ENCODE peak calls at places on chromosomes 1 and 21, in four cellular contexts. Q, H, V and L are unnamed samples.
A peak's percentile ranks its signal among the peaks of the same experiment; 100 is the strongest.

GRCh38 chr1:7410156-7410555 is 360.9 kb upstream of the VAMP3 start:
- DNase-seq in Q (peak; percentile 46), H (no peak), V (no peak), L (no peak)

GRCh38 chr1:15504436-15504835 is 19.6 kb downstream of the CASP9 start:
- DNase-seq in Q (no peak), H (no peak), V (no peak), L (no peak)

GRCh38 chr1:162420120-162420519 is 8.2 kb upstream of the SH2D1B start:
- DNase-seq in V (no peak), H (no peak), Q (no peak), L (no peak)

GRCh38 chr1:179230721-179231120 is 1.2 kb upstream of the ABL2 start:
- DNase-seq in Q (no peak), H (no peak), V (no peak), L (no peak)

GRCh38 chr21:31656199-31657095 is 3.0 kb upstream of the SOD1 start:
- DNase-seq in H (no peak), Q (peak; percentile 79), V (peak; percentile 18), L (no peak)

GRCh38 chr1:107976431-107977215 is 11.6 kb upstream of the VAV3 start:
- DNase-seq in Q (no peak), V (no peak), H (no peak), L (no peak)

GRCh38 chr1:111402083-111402482 is 25.5 kb downstream of the OVGP1 start:
- DNase-seq in V (no peak), Q (no peak), H (no peak), L (no peak)

GRCh38 chr1:25173809-25174320 is 58.4 kb downstream of the SYF2 start:
- DNase-seq in Q (no peak), H (no peak), V (no peak), L (no peak)

GRCh38 chr1:37999434-38000232 is 5.7 kb downstream of the FHL3 start:
- DNase-seq in Q (no peak), H (no peak), V (peak; percentile 69), L (no peak)

GRCh38 chr1:76827066-76827465 is 40.2 kb upstream of the ST6GALNAC5 start:
- DNase-seq in H (no peak), V (no peak), Q (no peak), L (no peak)

GRCh38 chr1:181451661-181452060 is 31.7 kb upstream of the CACNA1E start:
- DNase-seq in Q (no peak), V (no peak), H (no peak), L (no peak)

GRCh38 chr1:98468111-98468717 is 193.3 kb upstream of the SNX7 start:
- DNase-seq in Q (no peak), H (no peak), V (peak; percentile 65), L (peak; percentile 9)

GRCh38 chr1:98278055-98278454 is 357.2 kb upstream of the DPYD start:
- DNase-seq in H (no peak), Q (no peak), V (no peak), L (no peak)

GRCh38 chr1:102151242-102151641 is 154.5 kb upstream of the OLFM3 start:
- DNase-seq in Q (no peak), H (no peak), V (no peak), L (no peak)

GRCh38 chr1:15033264-15033663 is 120.3 kb upstream of the TMEM51 start:
- DNase-seq in Q (no peak), V (peak; percentile 36), H (no peak), L (no peak)